ENCODE peak calls at places on chromosomes 12 and 14, in five cellular contexts. C is HCT116, E is K562, H is HepG2, V is SK-N-SH. B is an unnamed sample.

GRCh38 chr14:95901014-95901413 is 24.4 kb downstream of the TUNAR start:
- DNase-seq in E (no peak), V (no peak), H (no peak), C (no peak), B (no peak)

GRCh38 chr14:50040401-50040775 is 76.0 kb downstream of the VCPKMT start:
- DNase-seq in V (no peak), C (no peak), E (no peak), H (peak), B (no peak)

GRCh38 chr12:12333980-12334709 is 15.9 kb downstream of the MANSC1 start:
- DNase-seq in E (peak), C (peak), H (peak), V (peak), B (no peak)

GRCh38 chr12:28955491-28955890 is 193.6 kb upstream of the FAR2 start:
- DNase-seq in E (no peak), C (no peak), V (no peak), H (no peak), B (no peak)

GRCh38 chr14:99899578-99900178 is 106.5 kb downstream of the EML1 start:
- DNase-seq in C (peak), E (no peak), V (peak), H (no peak), B (no peak)

GRCh38 chr14:105710119-105711057 is 184.0 kb downstream of the TMEM121 start:
- DNase-seq in C (no peak), V (no peak), H (no peak), E (no peak), B (no peak)

GRCh38 chr12:20376984-20377383 is 8.6 kb downstream of the PDE3A start:
- DNase-seq in C (peak), H (no peak), E (no peak), V (peak), B (no peak)

GRCh38 chr12:22271036-22271435 is 63.5 kb downstream of the ST8SIA1 start:
- DNase-seq in E (no peak), C (no peak), H (no peak), V (no peak), B (no peak)

GRCh38 chr12:45587042-45587441 is 142.5 kb upstream of the ARID2 start:
- DNase-seq in C (no peak), E (no peak), V (no peak), H (no peak), B (no peak)

GRCh38 chr12:28057856-28058615 is 85.5 kb upstream of the PTHLH start:
- DNase-seq in E (no peak), V (no peak), H (no peak), C (no peak), B (no peak)

GRCh38 chr14:26199599-26200370 is 398.0 kb downstream of the NOVA1 start:
- DNase-seq in H (no peak), C (no peak), E (no peak), V (no peak), B (no peak)

GRCh38 chr12:3752741-3753486 is at the start of gene CRACR2A:
- DNase-seq in H (no peak), C (peak), E (peak), V (peak), B (no peak)

GRCh38 chr12:22578328-22578727 is 34.0 kb upstream of the C2CD5 start:
- DNase-seq in V (no peak), C (no peak), E (no peak), H (no peak), B (no peak)

GRCh38 chr12:68080577-68080976 is 79.0 kb downstream of the IFNG start:
- DNase-seq in C (no peak), E (no peak), H (no peak), V (no peak), B (no peak)
- TF ChIP-seq SIN3A in C (no peak), E (no peak), H (no peak), V (no peak), B (no peak)

GRCh38 chr12:106552228-106552627 is 30.6 kb upstream of the RFX4 start:
- DNase-seq in E (no peak), H (no peak), V (no peak), C (no peak), B (no peak)
- H3K4me3 ChIP-seq in E (no peak), H (no peak), V (no peak), C (no peak), B (no peak)

GRCh38 chr12:123384318-123384993 is 524 bp downstream of the KMT5A start:
- DNase-seq in H (no peak), V (peak), E (peak), C (no peak), B (no peak)
- TF ChIP-seq SIN3A in H (peak), V (no peak), E (peak), C (no peak), B (no peak)

GRCh38 chr12:105107497-105108371 is at the start of gene WASHC4:
- DNase-seq in E (peak), V (peak), C (peak), H (peak), B (no peak)
- H3K4me3 ChIP-seq in E (peak), V (peak), C (peak), H (peak), B (peak)

DNA sequence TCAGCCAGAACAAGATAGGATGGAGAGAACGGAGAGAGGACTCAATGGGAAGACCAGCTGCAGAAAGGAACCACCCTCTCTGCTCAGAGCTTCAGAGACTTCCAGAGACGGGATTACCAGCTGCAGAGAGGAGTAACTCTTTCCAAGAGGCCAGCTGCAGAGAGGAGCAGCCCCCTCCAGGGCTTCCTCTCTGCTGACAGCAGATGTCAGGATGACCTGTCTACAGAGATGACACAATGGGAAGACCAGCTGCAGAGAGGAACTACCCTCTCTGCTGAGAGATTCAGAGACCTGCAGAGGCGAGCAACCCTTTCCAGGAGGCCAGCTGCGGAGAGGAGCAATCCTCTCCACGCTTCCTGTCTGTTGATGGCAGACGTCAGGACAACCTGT is 61.8 kb downstream of the KLRG1 start:
- DNase-seq in V (no peak), E (no peak), C (no peak), H (no peak), B (no peak)
- TF ChIP-seq SIN3A in V (no peak), E (no peak), C (no peak), H (no peak), B (no peak)

GRCh38 chr12:123435636-123436016 is 858 bp downstream of the RILPL2 start:
- DNase-seq in H (no peak), V (no peak), E (no peak), C (no peak), B (no peak)

GRCh38 chr12:123436017-123436964 is at the start of gene RILPL2:
- DNase-seq in E (peak), C (peak), H (peak), V (peak), B (no peak)

GRCh38 chr12:123431951-123432886 is 4.3 kb downstream of the RILPL2 start:
- DNase-seq in H (no peak), E (no peak), C (no peak), V (no peak), B (no peak)

DNA sequence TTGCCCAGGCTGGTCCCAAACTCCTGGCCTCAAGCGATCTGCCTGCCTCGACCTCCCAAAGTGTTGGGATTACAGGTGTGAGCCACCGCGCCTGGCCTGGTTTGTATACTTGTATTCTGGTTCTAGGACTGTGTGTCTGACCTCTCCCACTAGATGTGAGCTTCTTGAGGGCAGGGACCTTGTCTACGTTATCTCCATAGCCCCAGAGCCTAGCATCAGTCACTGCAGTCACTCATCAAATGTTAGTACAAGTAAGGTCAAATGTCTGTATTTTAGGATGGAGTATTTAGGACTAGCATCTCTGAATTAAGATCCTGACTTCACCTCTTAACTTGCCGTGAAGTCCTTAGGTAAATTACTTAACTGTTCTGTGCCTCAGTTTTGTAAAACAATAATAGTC is 2.9 kb downstream of the RILPL2 start:
- DNase-seq in E (no peak), H (no peak), V (no peak), C (no peak), B (no peak)
- H3K4me3 ChIP-seq in E (no peak), H (no peak), V (no peak), C (no peak), B (no peak)

DNA sequence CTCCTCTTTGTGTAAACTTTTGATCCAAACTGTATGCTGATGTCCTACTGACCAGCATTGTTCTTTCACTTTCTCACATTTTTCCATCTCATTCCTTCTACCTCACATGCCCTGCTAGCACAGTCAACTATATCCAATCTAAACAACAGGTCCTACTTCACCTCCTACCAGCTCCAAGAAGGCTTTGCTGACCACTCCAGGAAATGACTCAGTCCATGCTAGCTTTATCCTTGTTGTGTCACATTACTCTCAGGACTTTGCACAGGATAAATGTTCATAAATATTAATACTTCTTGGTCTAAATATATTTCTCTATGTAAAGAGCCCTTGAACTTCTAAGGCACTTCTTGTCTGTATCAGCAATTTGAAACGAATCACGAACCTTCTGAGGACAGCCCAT is 64.9 kb upstream of the PCED1B start:
- DNase-seq in H (no peak), E (no peak), V (no peak), C (no peak), B (no peak)
- TF ChIP-seq SIN3A in H (no peak), E (no peak), V (peak), C (no peak), B (no peak)

GRCh38 chr12:118370601-118371000 is 2.1 kb downstream of the TAOK3 start:
- DNase-seq in C (no peak), E (no peak), V (peak), H (no peak), B (no peak)
- H3K4me3 ChIP-seq in C (no peak), E (peak), V (peak), H (peak), B (peak)